ENCODE peak calls at places on chromosomes 5 and 9, in five cellular contexts. U, J, K, V and M are unnamed samples.

GRCh38 chr5:1110930-1111726 is 735 bp downstream of the SLC12A7 start:
- DNase-seq in U (peak; percentile 71), J (no peak), K (peak; percentile 22), V (peak; percentile 66), M (no peak)

GRCh38 chr5:156359452-156359851 is 32.5 kb downstream of the SGCD start:
- DNase-seq in U (no peak), J (no peak), K (peak; percentile 70), V (no peak), M (no peak)

GRCh38 chr9:107307331-107307730 is 24.3 kb downstream of the RAD23B start:
- DNase-seq in U (no peak), J (no peak), K (no peak), V (no peak), M (no peak)

GRCh38 chr5:79133657-79134451 is 22.2 kb downstream of the BHMT start:
- DNase-seq in U (peak; percentile 49), J (peak; percentile 77), K (peak; percentile 94), V (peak; percentile 69), M (peak; percentile 72)

GRCh38 chr5:159010611-159011497 is 88.9 kb downstream of the EBF1 start:
- DNase-seq in U (no peak), J (no peak), K (peak; percentile 43), V (peak; percentile 14), M (no peak)

GRCh38 chr9:93586290-93587057 is 10.1 kb downstream of the PHF2 start:
- DNase-seq in U (no peak), J (no peak), K (no peak), V (no peak), M (no peak)

GRCh38 chr9:85212887-85213286 is 528.9 kb downstream of the AGTPBP1 start:
- DNase-seq in U (no peak), J (no peak), K (peak; percentile 24), V (no peak), M (no peak)

GRCh38 chr9:87445646-87446045 is 52.0 kb upstream of the DAPK1 start:
- DNase-seq in U (peak; percentile 45), J (peak; percentile 58), K (peak; percentile 5), V (no peak), M (peak; percentile 27)

GRCh38 chr5:10533218-10533617 is 30.7 kb upstream of the ANKRD33B start:
- DNase-seq in U (peak; percentile 72), J (peak; percentile 80), K (no peak), V (no peak), M (no peak)

GRCh38 chr9:14775917-14776316 is 53.4 kb upstream of the CER1 start:
- DNase-seq in U (no peak), J (no peak), K (no peak), V (no peak), M (no peak)

GRCh38 chr9:133837644-133838597 is 99.8 kb upstream of the SARDH start:
- DNase-seq in U (no peak), J (no peak), K (no peak), V (no peak), M (no peak)

GRCh38 chr5:101174981-101175380 is 271.9 kb upstream of the ST8SIA4 start:
- DNase-seq in U (no peak), J (no peak), K (no peak), V (no peak), M (no peak)

GRCh38 chr5:73365301-73365853 is 83.2 kb downstream of the FOXD1 start:
- DNase-seq in U (no peak), J (no peak), K (peak; percentile 92), V (no peak), M (no peak)

GRCh38 chr5:93164690-93165089 is 416.3 kb downstream of the NR2F1-AS1 start:
- DNase-seq in U (no peak), J (no peak), K (peak; percentile 85), V (peak; percentile 28), M (no peak)

GRCh38 chr9:87682618-87683017 is 43.3 kb upstream of the CTSL start:
- DNase-seq in U (no peak), J (no peak), K (no peak), V (no peak), M (no peak)

GRCh38 chr9:14985419-14985818 is 75.2 kb upstream of the FREM1 start:
- DNase-seq in U (no peak), J (no peak), K (no peak), V (no peak), M (no peak)

GRCh38 chr9:88814521-88815101 is 176.7 kb upstream of the S1PR3 start:
- DNase-seq in U (no peak), J (no peak), K (peak; percentile 97), V (peak; percentile 68), M (no peak)

GRCh38 chr5:34789021-34789531 is 49.9 kb upstream of the TTC23L start:
- DNase-seq in U (no peak), J (no peak), K (peak; percentile 31), V (no peak), M (no peak)

GRCh38 chr9:96139592-96140251 is 162.3 kb downstream of the HSD17B3 start:
- DNase-seq in U (no peak), J (no peak), K (peak; percentile 99), V (peak; percentile 71), M (peak; percentile 57)

GRCh38 chr9:129318121-129319075 is 140.3 kb upstream of the IER5L start:
- DNase-seq in U (no peak), J (peak; percentile 28), K (no peak), V (no peak), M (peak; percentile 21)

GRCh38 chr9:70553718-70554673 is 139.5 kb upstream of the KLF9 start:
- DNase-seq in U (no peak), J (peak; percentile 58), K (no peak), V (no peak), M (no peak)

GRCh38 chr9:105280730-105281129 is 36.3 kb downstream of the SLC44A1 start:
- DNase-seq in U (no peak), J (no peak), K (no peak), V (no peak), M (no peak)

GRCh38 chr5:149216515-149216914 is 55.1 kb upstream of the AFAP1L1 start:
- DNase-seq in U (no peak), J (no peak), K (no peak), V (no peak), M (no peak)
- H3K9ac ChIP-seq in U (no peak overlapping the region), J (no peak overlapping the region), K (no peak overlapping the region), V (no peak overlapping the region), M (no peak overlapping the region)

GRCh38 chr5:149960272-149961185 is at the start of gene SLC26A2:
- DNase-seq in U (peak; percentile 98), J (peak; percentile 99), K (peak; percentile 98), V (peak; percentile 96), M (peak; percentile 99)
- H3K9me3 ChIP-seq in U (no peaks in the 10 kb centered on the region), J (no peaks in the 10 kb centered on the region), K (no peaks in the 10 kb centered on the region), V (no peaks in the 10 kb centered on the region), M (no peaks in the 10 kb centered on the region)

GRCh38 chr5:126793097-126793496 is 16.2 kb downstream of the LMNB1 start:
- DNase-seq in U (no peak), J (no peak), K (no peak), V (no peak), M (no peak)
- H3K9ac ChIP-seq in U (no peak overlapping the region), J (no peak overlapping the region), K (no peak overlapping the region), V (no peak overlapping the region), M (no peak overlapping the region)

DNA sequence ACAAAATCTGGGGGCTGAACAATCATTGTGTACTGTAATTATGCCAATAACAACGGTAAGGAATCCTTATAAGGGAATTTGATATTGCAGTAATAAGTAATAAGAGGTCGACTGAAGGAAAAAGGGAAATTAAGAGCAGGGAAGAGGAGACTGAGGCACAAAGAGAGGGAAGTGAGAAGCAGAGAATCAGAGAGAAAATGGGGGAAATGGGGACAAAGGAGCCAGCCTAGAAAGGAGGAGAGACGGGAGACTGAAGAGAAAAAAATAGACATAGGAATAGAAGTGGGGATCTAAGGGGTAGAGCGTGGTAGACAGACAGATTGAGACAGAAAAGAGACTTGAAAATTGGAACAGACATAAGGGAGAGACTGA is 518 bp upstream of the ZNF300 start:
- DNase-seq in U (no peak), J (no peak), K (no peak), V (no peak), M (no peak)
- H3K9me3 ChIP-seq in U (peaks cover 23% of the 10 kb centered on the region), J (peaks cover 42% of the 10 kb centered on the region), K (no peaks in the 10 kb centered on the region), V (peaks cover 22% of the 10 kb centered on the region), M (no peaks in the 10 kb centered on the region)

GRCh38 chr9:135478858-135479468 is 619 bp upstream of the PPP1R26 start:
- DNase-seq in U (peak; percentile 44), J (peak; percentile 54), K (peak; percentile 23), V (peak; percentile 80), M (peak; percentile 78)

GRCh38 chr9:135478191-135478590 is 1.4 kb upstream of the PPP1R26 start:
- DNase-seq in U (no peak), J (peak; percentile 24), K (no peak), V (no peak), M (no peak)

GRCh38 chr9:135476561-135476960 is 3.0 kb upstream of the PPP1R26 start:
- DNase-seq in U (no peak), J (no peak), K (no peak), V (no peak), M (no peak)

GRCh38 chr9:135474915-135475314 is 4.7 kb upstream of the PPP1R26 start:
- DNase-seq in U (peak; percentile 72), J (peak; percentile 76), K (peak; percentile 4), V (peak; percentile 83), M (no peak)

DNA sequence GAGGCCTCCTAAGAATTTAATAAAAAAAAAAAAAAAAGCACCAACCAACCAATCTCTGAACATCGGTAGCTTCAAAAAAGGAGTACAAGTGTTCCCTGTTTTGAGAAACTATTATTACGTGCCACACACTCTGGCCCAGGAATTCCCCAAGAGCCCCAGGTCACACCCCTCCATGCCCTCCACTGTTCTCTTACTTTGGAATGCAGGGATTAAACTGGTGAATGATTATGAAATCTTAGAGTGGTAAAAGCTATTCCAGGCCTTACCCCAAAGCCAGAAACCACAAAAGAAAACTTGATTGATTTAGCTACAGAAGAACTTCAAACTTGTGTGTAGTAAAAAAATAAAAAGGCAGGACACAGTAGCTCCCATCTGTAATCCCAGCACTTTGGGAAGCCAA is 2.6 kb upstream of the PPP1R26 start:
- DNase-seq in U (no peak), J (no peak), K (peak; percentile 26), V (no peak), M (no peak)
- H3K9ac ChIP-seq in U (no peak overlapping the region), J (no peak overlapping the region), K (no peak overlapping the region), V (no peak overlapping the region), M (no peak overlapping the region)

DNA sequence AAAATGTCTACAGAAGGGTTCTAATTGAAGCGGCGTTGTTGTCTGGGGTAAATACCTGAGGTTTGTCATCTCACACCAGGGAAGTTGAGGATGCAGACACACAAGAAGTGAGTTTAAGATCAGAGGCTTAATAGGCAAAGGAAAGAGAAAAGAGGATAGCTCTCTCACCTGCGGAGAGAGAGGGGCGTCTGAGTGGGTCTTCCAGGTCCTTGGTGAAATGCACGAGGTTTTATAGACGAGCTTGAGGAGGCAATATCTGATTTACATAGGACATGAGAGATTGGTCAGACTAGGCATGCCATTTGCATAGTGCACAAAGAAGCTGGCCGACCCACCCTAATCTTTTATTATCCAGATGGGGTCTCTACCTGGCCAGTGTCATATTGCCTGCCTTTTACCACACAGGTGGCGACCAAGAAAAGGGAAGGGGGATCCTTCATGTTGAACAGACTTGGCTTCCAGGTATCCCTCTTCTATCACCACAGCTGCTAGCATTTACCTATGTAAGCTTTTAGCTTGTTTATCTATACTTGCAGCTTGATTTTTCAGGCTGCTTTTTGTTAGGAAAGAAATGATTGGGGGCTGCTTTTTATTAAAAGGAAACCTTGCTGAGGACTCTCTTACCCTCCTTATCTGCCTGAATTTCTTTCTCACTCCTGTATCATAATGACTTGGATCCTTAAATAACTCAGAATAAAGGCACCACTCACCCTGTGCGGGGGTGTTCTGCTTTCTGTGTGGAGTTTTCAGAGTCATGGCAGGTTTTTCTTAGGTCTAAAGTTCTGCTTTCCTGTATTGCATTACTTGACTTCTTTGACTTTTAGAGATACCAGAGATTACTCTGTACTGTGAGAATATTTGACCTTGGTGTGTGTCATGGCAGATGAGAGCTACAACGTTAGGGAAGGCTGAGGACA is 9.4 kb upstream of the GLT6D1 start:
- DNase-seq in U (no peak), J (peak; percentile 87), K (no peak), V (no peak), M (no peak)
- H3K9me3 ChIP-seq in U (peaks cover 10% of the 10 kb centered on the region), J (peaks cover 34% of the 10 kb centered on the region), K (no peaks in the 10 kb centered on the region), V (no peaks in the 10 kb centered on the region), M (peaks cover 5% of the 10 kb centered on the region)